ENCODE peak calls at places on chromosomes 13 and 19, in seven cellular contexts. One of them, this sample, is unnamed.

GRCh38 chr13:41785402-41786142 is 175.3 kb downstream of the VWA8 start:
- DNase-seq in endodermal cell: no peak
- DNase-seq in PC-3: no peak
- DNase-seq in HCT116: no peak
- DNase-seq in neural progenitor cell: no peak
- DNase-seq in fibroblast of lung: no peak
- DNase-seq in H9: no peak
- DNase-seq in this sample: no peak

GRCh38 chr19:15869109-15869555 is 28.7 kb downstream of the CYP4F2 start:
- DNase-seq in H9: no peak
- DNase-seq in endodermal cell: peak; percentile 50
- DNase-seq in fibroblast of lung: peak; percentile 1
- DNase-seq in HCT116: peak; percentile 71
- DNase-seq in neural progenitor cell: no peak
- DNase-seq in PC-3: peak; percentile 69
- DNase-seq in this sample: peak; percentile 42

GRCh38 chr13:46087481-46087880 is 17.4 kb downstream of the CPB2 start:
- DNase-seq in HCT116: no peak
- DNase-seq in H9: no peak
- DNase-seq in endodermal cell: no peak
- DNase-seq in fibroblast of lung: no peak
- DNase-seq in PC-3: no peak
- DNase-seq in neural progenitor cell: no peak
- DNase-seq in this sample: no peak

GRCh38 chr19:2561221-2561620 is 85.3 kb downstream of the GADD45B start:
- DNase-seq in fibroblast of lung: no peak
- DNase-seq in H9: no peak
- DNase-seq in neural progenitor cell: no peak
- DNase-seq in endodermal cell: no peak
- DNase-seq in PC-3: no peak
- DNase-seq in HCT116: no peak
- DNase-seq in this sample: no peak

GRCh38 chr19:53558404-53558803 is 20.5 kb downstream of the ZNF331 start:
- DNase-seq in endodermal cell: no peak
- DNase-seq in HCT116: no peak
- DNase-seq in neural progenitor cell: no peak
- DNase-seq in fibroblast of lung: no peak
- DNase-seq in H9: no peak
- DNase-seq in PC-3: no peak
- DNase-seq in this sample: no peak

GRCh38 chr19:34328982-34329381 is 36.0 kb upstream of the GPI start:
- DNase-seq in H9: no peak
- DNase-seq in fibroblast of lung: no peak
- DNase-seq in PC-3: no peak
- DNase-seq in endodermal cell: no peak
- DNase-seq in neural progenitor cell: no peak
- DNase-seq in HCT116: no peak
- DNase-seq in this sample: no peak

GRCh38 chr13:25170554-25171107 is 1.5 kb downstream of the AMER2 start:
- DNase-seq in PC-3: no peak
- DNase-seq in fibroblast of lung: no peak
- DNase-seq in neural progenitor cell: peak; percentile 67
- DNase-seq in endodermal cell: peak; percentile 73
- DNase-seq in H9: no peak
- DNase-seq in HCT116: no peak
- DNase-seq in this sample: no peak

GRCh38 chr19:49567722-49568454 is 12.5 kb downstream of the NOSIP start:
- DNase-seq in fibroblast of lung: no peak
- DNase-seq in endodermal cell: no peak
- DNase-seq in H9: no peak
- DNase-seq in neural progenitor cell: no peak
- DNase-seq in HCT116: no peak
- DNase-seq in PC-3: peak; percentile 29
- DNase-seq in this sample: peak; percentile 80

GRCh38 chr19:16736709-16737108 is 17.1 kb downstream of the NWD1 start:
- DNase-seq in fibroblast of lung: peak; percentile 10
- DNase-seq in H9: no peak
- DNase-seq in endodermal cell: no peak
- DNase-seq in neural progenitor cell: peak; percentile 20
- DNase-seq in PC-3: peak; percentile 17
- DNase-seq in HCT116: peak; percentile 60
- DNase-seq in this sample: no peak

GRCh38 chr19:50510121-50510670 is 795 bp downstream of the JOSD2 start:
- DNase-seq in PC-3: no peak
- DNase-seq in HCT116: no peak
- DNase-seq in neural progenitor cell: peak; percentile 35
- DNase-seq in fibroblast of lung: peak; percentile 10
- DNase-seq in H9: no peak
- DNase-seq in endodermal cell: no peak
- DNase-seq in this sample: no peak

GRCh38 chr13:84864341-84864740 is 934.9 kb downstream of the SLITRK6 start:
- DNase-seq in HCT116: no peak
- DNase-seq in endodermal cell: no peak
- DNase-seq in neural progenitor cell: no peak
- DNase-seq in H9: no peak
- DNase-seq in fibroblast of lung: no peak
- DNase-seq in PC-3: no peak
- DNase-seq in this sample: no peak

GRCh38 chr13:75669706-75670105 is 33.6 kb downstream of the LMO7 start:
- DNase-seq in H9: no peak
- DNase-seq in neural progenitor cell: no peak
- DNase-seq in fibroblast of lung: no peak
- DNase-seq in endodermal cell: no peak
- DNase-seq in PC-3: no peak
- DNase-seq in HCT116: no peak
- DNase-seq in this sample: no peak

DNA sequence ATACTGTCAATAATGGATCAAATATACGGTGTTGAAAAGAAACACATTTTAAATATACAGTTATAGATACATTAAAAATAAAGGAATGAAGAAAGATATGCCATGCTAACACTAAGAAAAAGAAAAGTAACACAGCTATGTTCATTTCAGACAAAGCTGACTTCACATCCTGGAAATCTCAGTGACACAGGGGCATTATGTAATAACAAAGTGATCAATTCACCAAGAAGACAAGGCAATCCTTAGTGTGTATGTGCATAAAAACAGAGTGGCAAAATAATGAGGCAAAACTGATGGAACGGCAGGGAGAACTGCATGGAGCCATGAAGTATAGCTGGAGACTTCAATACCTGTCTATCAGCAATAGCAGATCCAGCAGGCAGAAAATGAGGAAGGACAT is 13.1 kb downstream of the ZNF14 start:
- DNase-seq in PC-3: no peak
- DNase-seq in HCT116: no peak
- DNase-seq in H9: no peak
- DNase-seq in neural progenitor cell: no peak
- DNase-seq in endodermal cell: no peak
- DNase-seq in fibroblast of lung: no peak
- DNase-seq in this sample: no peak
- H3K9me3 ChIP-seq in PC-3: peaks cover 55% of the 10 kb centered on the region
- H3K9me3 ChIP-seq in HCT116: peaks cover 37% of the 10 kb centered on the region
- H3K9me3 ChIP-seq in H9: peaks cover 42% of the 10 kb centered on the region
- H3K9me3 ChIP-seq in neural progenitor cell: peaks cover 67% of the 10 kb centered on the region
- H3K9me3 ChIP-seq in endodermal cell: peaks cover 80% of the 10 kb centered on the region
- H3K9me3 ChIP-seq in fibroblast of lung: no peaks in the 10 kb centered on the region
- H3K9me3 ChIP-seq in this sample: peaks cover 9% of the 10 kb centered on the region

GRCh38 chr13:21445759-21446158 is 13.3 kb downstream of the ZDHHC20 start:
- DNase-seq in endodermal cell: no peak
- DNase-seq in fibroblast of lung: no peak
- DNase-seq in H9: no peak
- DNase-seq in neural progenitor cell: no peak
- DNase-seq in HCT116: no peak
- DNase-seq in PC-3: no peak
- DNase-seq in this sample: no peak

GRCh38 chr13:21443171-21443570 is 15.9 kb downstream of the ZDHHC20 start:
- DNase-seq in HCT116: no peak
- DNase-seq in endodermal cell: no peak
- DNase-seq in neural progenitor cell: no peak
- DNase-seq in PC-3: no peak
- DNase-seq in fibroblast of lung: no peak
- DNase-seq in H9: no peak
- DNase-seq in this sample: no peak
- TF ChIP-seq CTCF in HCT116: no peak
- TF ChIP-seq CTCF in endodermal cell: no peak
- TF ChIP-seq CTCF in neural progenitor cell: no peak
- TF ChIP-seq CTCF in PC-3: no peak
- TF ChIP-seq CTCF in fibroblast of lung: no peak
- TF ChIP-seq CTCF in H9: no peak
- TF ChIP-seq CTCF in this sample: no peak

GRCh38 chr19:43534305-43534612 is 1.3 kb downstream of the ZNF575 start:
- DNase-seq in fibroblast of lung: no peak
- DNase-seq in PC-3: no peak
- DNase-seq in neural progenitor cell: no peak
- DNase-seq in H9: no peak
- DNase-seq in HCT116: no peak
- DNase-seq in endodermal cell: no peak
- DNase-seq in this sample: no peak
- H3K9ac ChIP-seq in fibroblast of lung: no peak overlapping the region
- H3K9ac ChIP-seq in PC-3: no peak overlapping the region
- H3K9ac ChIP-seq in neural progenitor cell: no peak overlapping the region
- H3K9ac ChIP-seq in H9: no peak overlapping the region
- H3K9ac ChIP-seq in HCT116: no peak overlapping the region
- H3K9ac ChIP-seq in endodermal cell: no peak overlapping the region
- H3K9ac ChIP-seq in this sample: peak overlapping the region; percentile 23

DNA sequence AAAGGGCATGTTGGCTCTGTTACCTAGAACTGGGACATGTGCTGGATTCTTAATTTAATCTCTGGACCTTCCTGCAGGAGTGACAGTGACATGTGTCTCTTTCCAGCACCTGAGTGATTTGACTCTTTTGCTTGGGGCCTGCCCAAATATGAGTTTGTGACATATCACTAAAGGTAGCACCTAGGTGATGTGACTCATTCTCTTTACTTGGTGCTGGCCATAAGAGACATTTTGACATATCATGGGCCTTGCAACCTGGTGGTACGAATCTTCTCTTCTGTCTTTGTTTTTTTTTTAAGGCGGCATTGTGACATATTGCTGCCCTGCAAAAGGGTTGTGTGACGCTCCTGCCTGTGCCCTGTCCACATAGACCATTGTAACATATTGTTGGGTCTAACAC is 65.9 kb upstream of the ZNF43 start:
- DNase-seq in neural progenitor cell: no peak
- DNase-seq in HCT116: no peak
- DNase-seq in fibroblast of lung: no peak
- DNase-seq in endodermal cell: no peak
- DNase-seq in H9: no peak
- DNase-seq in PC-3: no peak
- DNase-seq in this sample: no peak
- H3K9me3 ChIP-seq in neural progenitor cell: no peaks in the 10 kb centered on the region
- H3K9me3 ChIP-seq in HCT116: peaks cover 29% of the 10 kb centered on the region
- H3K9me3 ChIP-seq in fibroblast of lung: no peaks in the 10 kb centered on the region
- H3K9me3 ChIP-seq in endodermal cell: peaks cover 72% of the 10 kb centered on the region
- H3K9me3 ChIP-seq in H9: peaks cover 79% of the 10 kb centered on the region
- H3K9me3 ChIP-seq in PC-3: peaks cover 29% of the 10 kb centered on the region
- H3K9me3 ChIP-seq in this sample: no peaks in the 10 kb centered on the region

GRCh38 chr19:41997851-41998229 is 3.8 kb upstream of the ATP1A3 start:
- DNase-seq in HCT116: no peak
- DNase-seq in PC-3: no peak
- DNase-seq in fibroblast of lung: no peak
- DNase-seq in H9: peak; percentile 51
- DNase-seq in endodermal cell: peak; percentile 56
- DNase-seq in neural progenitor cell: no peak
- DNase-seq in this sample: no peak

GRCh38 chr19:41999071-41999877 is 5.2 kb upstream of the ATP1A3 start:
- DNase-seq in PC-3: no peak
- DNase-seq in HCT116: no peak
- DNase-seq in H9: peak; percentile 68
- DNase-seq in neural progenitor cell: peak; percentile 76
- DNase-seq in fibroblast of lung: no peak
- DNase-seq in endodermal cell: peak; percentile 78
- DNase-seq in this sample: no peak

GRCh38 chr19:41997121-41997850 is 3.3 kb upstream of the ATP1A3 start:
- DNase-seq in endodermal cell: peak; percentile 91
- DNase-seq in H9: peak; percentile 81
- DNase-seq in fibroblast of lung: peak; percentile 29
- DNase-seq in HCT116: no peak
- DNase-seq in neural progenitor cell: peak; percentile 90
- DNase-seq in PC-3: peak; percentile 42
- DNase-seq in this sample: peak; percentile 28

GRCh38 chr19:41999878-42000208 is 5.8 kb upstream of the ATP1A3 start:
- DNase-seq in H9: no peak
- DNase-seq in neural progenitor cell: no peak
- DNase-seq in HCT116: no peak
- DNase-seq in PC-3: no peak
- DNase-seq in fibroblast of lung: no peak
- DNase-seq in endodermal cell: no peak
- DNase-seq in this sample: no peak

GRCh38 chr19:41998246-41999020 is 4.4 kb upstream of the ATP1A3 start:
- DNase-seq in fibroblast of lung: peak; percentile 27
- DNase-seq in HCT116: peak; percentile 16
- DNase-seq in PC-3: peak; percentile 38
- DNase-seq in H9: peak; percentile 75
- DNase-seq in neural progenitor cell: peak; percentile 92
- DNase-seq in endodermal cell: peak; percentile 93
- DNase-seq in this sample: no peak
- TF ChIP-seq CTCF in fibroblast of lung: peak; percentile 53
- TF ChIP-seq CTCF in HCT116: peak; percentile 70
- TF ChIP-seq CTCF in PC-3: peak; percentile 57
- TF ChIP-seq CTCF in H9: peak; percentile 86
- TF ChIP-seq CTCF in neural progenitor cell: peak; percentile 79
- TF ChIP-seq CTCF in endodermal cell: peak; percentile 87
- TF ChIP-seq CTCF in this sample: peak; percentile 41

DNA sequence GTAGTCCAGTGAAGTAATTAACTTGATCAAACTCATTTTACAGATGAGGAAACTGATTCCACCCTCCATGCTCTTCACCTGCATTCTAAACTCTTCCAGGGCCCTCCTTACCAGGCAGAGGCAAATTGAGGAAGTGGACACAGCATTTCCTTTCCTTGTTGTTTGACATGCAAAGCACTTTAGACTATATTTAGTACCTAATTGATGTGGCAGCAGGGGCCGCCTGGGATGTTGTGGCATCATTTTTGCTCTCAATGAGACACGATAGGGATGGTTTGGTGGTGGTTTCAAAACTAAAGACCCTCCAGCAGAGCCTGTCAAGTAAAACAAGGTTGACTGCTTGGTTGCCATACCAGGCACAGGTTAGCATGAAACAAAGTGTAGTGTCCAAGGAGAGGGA is 7.9 kb downstream of the SIPA1L3 start:
- DNase-seq in PC-3: no peak
- DNase-seq in H9: no peak
- DNase-seq in HCT116: no peak
- DNase-seq in fibroblast of lung: no peak
- DNase-seq in endodermal cell: no peak
- DNase-seq in neural progenitor cell: no peak
- DNase-seq in this sample: no peak
- H3K9ac ChIP-seq in PC-3: no peak overlapping the region
- H3K9ac ChIP-seq in H9: no peak overlapping the region
- H3K9ac ChIP-seq in HCT116: no peak overlapping the region
- H3K9ac ChIP-seq in fibroblast of lung: no peak overlapping the region
- H3K9ac ChIP-seq in endodermal cell: no peak overlapping the region
- H3K9ac ChIP-seq in neural progenitor cell: no peak overlapping the region
- H3K9ac ChIP-seq in this sample: no peak overlapping the region

DNA sequence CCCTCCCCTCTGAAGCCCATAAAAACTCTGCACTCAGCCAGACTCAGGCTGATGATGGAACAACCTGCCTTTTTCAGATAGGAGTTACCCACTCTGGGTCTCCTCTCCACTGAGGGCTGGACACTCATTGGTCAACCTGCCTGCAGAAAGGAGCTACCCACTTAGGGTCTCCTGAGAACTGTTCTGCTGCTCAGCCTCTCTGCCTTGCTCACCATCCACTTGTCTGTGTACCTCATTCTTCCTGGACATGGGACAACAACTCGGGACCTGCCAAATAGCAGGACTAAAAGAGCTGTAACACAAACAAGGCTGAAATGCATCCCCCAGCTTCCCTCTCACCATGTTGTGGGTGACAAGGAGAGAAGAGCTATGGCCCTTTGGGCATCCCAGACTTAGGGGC is 18.4 kb upstream of the RCBTB2 start:
- DNase-seq in H9: no peak
- DNase-seq in neural progenitor cell: no peak
- DNase-seq in HCT116: no peak
- DNase-seq in PC-3: no peak
- DNase-seq in endodermal cell: no peak
- DNase-seq in fibroblast of lung: no peak
- DNase-seq in this sample: no peak
- H3K9me3 ChIP-seq in H9: peaks cover 12% of the 10 kb centered on the region
- H3K9me3 ChIP-seq in neural progenitor cell: no peaks in the 10 kb centered on the region
- H3K9me3 ChIP-seq in HCT116: peaks cover 14% of the 10 kb centered on the region
- H3K9me3 ChIP-seq in PC-3: no peaks in the 10 kb centered on the region
- H3K9me3 ChIP-seq in endodermal cell: peaks cover 18% of the 10 kb centered on the region
- H3K9me3 ChIP-seq in fibroblast of lung: no peaks in the 10 kb centered on the region
- H3K9me3 ChIP-seq in this sample: no peaks in the 10 kb centered on the region